ENCODE peak calls at places on chromosome 7, in eight cellular contexts. D is thoracic aorta, B is adrenal gland, L is dorsolateral prefrontal cortex, U is left lung, Q is A549, C is transverse colon, T is fibroblast of lung. M is an unnamed sample.
A peak's percentile ranks its signal among the peaks of the same experiment; 100 is the strongest.

GRCh38 chr7:117800406-117800805 is 72.8 kb downstream of the CTTNBP2 start:
- DNase-seq in D (no peak), B (no peak), L (no peak), U (no peak), Q (no peak), C (no peak), T (peak; percentile 7), M (no peak)

GRCh38 chr7:21912931-21913780 is 32.5 kb downstream of the CDCA7L start:
- DNase-seq in D (no peak), B (no peak), L (no peak), U (no peak), Q (no peak), C (no peak), T (no peak), M (no peak)

GRCh38 chr7:20797174-20798080 is 10.7 kb upstream of the SP8 start:
- DNase-seq in D (no peak), B (peak; percentile 8), L (no peak), U (no peak), Q (peak; percentile 38), C (no peak), T (no peak), M (no peak)

GRCh38 chr7:117123311-117123926 is 170.1 kb downstream of the ST7 start:
- DNase-seq in D (no peak), B (no peak), L (no peak), U (no peak), Q (no peak), C (no peak), T (peak; percentile 38), M (no peak)

GRCh38 chr7:65438593-65438992 is 64.9 kb downstream of the ZNF92 start:
- DNase-seq in D (no peak), B (peak; percentile 69), L (no peak), U (no peak), Q (no peak), C (no peak), T (peak; percentile 97), M (peak; percentile 83)

GRCh38 chr7:144391823-144392255 is 11.7 kb downstream of the NOBOX start:
- DNase-seq in D (no peak), B (peak; percentile 27), L (no peak), U (no peak), Q (peak; percentile 52), C (no peak), T (peak; percentile 37), M (peak; percentile 49)

GRCh38 chr7:155778349-155778748 is 33.9 kb downstream of the SHH start:
- DNase-seq in D (no peak), B (no peak), L (no peak), U (no peak), Q (no peak), C (no peak), T (no peak), M (no peak)

GRCh38 chr7:155665957-155666287 is 21.5 kb downstream of the RBM33 start:
- DNase-seq in D (no peak), B (no peak), L (no peak), U (no peak), Q (peak; percentile 32), C (no peak), T (peak; percentile 89), M (peak; percentile 50)

GRCh38 chr7:52944916-52945315 is 90.5 kb upstream of the POM121L12 start:
- DNase-seq in D (no peak), B (no peak), L (no peak), U (no peak), Q (peak; percentile 3), C (no peak), T (peak; percentile 64), M (peak; percentile 5)

GRCh38 chr7:19001854-19002253 is 115.6 kb downstream of the TWIST1 start:
- DNase-seq in D (no peak), B (no peak), L (no peak), U (no peak), Q (no peak), C (no peak), T (peak; percentile 41), M (no peak)

GRCh38 chr7:80934286-80934685 is 15.4 kb upstream of the SEMA3C start:
- DNase-seq in D (no peak), B (no peak), L (no peak), U (no peak), Q (no peak), C (no peak), T (peak; percentile 53), M (no peak)

DNA sequence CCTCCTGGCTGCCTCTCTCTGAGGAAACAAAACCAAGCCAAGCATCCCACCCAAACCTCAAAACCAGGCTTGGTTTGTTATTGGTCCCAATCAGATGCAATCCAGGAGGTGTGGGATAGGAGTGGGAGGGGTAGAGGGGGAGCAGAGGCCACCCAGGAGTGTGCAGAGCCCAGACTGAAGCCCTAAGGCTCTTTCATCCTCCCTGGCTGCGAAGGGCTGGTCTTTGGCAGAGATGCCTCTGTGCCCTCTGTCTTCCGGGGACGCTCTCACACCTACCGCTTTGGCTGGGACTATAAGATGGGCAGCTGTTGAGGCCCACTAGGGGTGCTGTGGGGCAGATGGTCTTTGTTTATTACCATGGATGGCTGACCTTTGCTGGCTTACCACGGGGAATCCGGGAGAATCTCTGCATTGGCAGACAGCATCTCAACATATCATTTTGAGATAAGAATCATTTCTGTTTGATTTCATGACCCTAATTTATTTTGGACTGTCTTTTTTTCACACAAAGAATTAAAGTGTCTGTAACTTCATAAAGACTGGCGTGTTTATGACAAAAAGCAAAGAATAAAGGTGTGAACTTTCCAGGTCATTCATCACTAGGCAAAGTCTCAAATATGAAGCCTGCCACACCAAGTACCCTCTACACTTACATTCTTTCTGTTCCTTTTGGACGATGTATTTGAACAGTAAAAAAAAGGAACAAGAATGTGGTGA is 6.5 kb upstream of the DENND2A start:
- DNase-seq in D (no peak), B (peak; percentile 41), L (peak; percentile 57), U (no peak), Q (peak; percentile 74), C (peak; percentile 37), T (no peak), M (peak; percentile 50)
- TF ChIP-seq CTCF in D (peak; percentile 33), B (peak; percentile 19), L (peak; percentile 35), U (peak; percentile 23), Q (peak; percentile 62), C (peak; percentile 35), T (peak; percentile 41), M (peak; percentile 58)

GRCh38 chr7:99199226-99199625 is 8.7 kb downstream of the KPNA7 start:
- DNase-seq in D (no peak), B (no peak), L (no peak), U (no peak), Q (no peak), C (no peak), T (no peak), M (no peak)

GRCh38 chr7:99196536-99197288 is 11.2 kb downstream of the KPNA7 start:
- DNase-seq in D (no peak), B (no peak), L (no peak), U (no peak), Q (peak; percentile 47), C (no peak), T (peak; percentile 63), M (peak; percentile 45)

GRCh38 chr7:99195867-99196266 is 12.0 kb downstream of the KPNA7 start:
- DNase-seq in D (no peak), B (no peak), L (no peak), U (no peak), Q (no peak), C (no peak), T (no peak), M (no peak)

GRCh38 chr7:99194301-99194700 is 13.6 kb downstream of the KPNA7 start:
- DNase-seq in D (no peak), B (no peak), L (no peak), U (no peak), Q (no peak), C (no peak), T (no peak), M (no peak)

GRCh38 chr7:99197498-99197897 is 10.4 kb downstream of the KPNA7 start:
- DNase-seq in D (no peak), B (no peak), L (no peak), U (no peak), Q (no peak), C (no peak), T (no peak), M (no peak)
- H3K27ac ChIP-seq in D (no peak overlapping the region), B (no peak overlapping the region), L (no peak overlapping the region), U (no peak overlapping the region), Q (no peak overlapping the region), C (no peak overlapping the region), T (no peak overlapping the region), M (no peak overlapping the region)

GRCh38 chr7:54680377-54681005 is 78.5 kb downstream of the SEC61G start:
- DNase-seq in D (no peak), B (no peak), L (no peak), U (no peak), Q (no peak), C (no peak), T (no peak), M (no peak)

GRCh38 chr7:54674891-54675290 is 84.1 kb downstream of the SEC61G start:
- DNase-seq in D (no peak), B (no peak), L (no peak), U (no peak), Q (no peak), C (no peak), T (no peak), M (no peak)

GRCh38 chr7:54679414-54679813 is 79.6 kb downstream of the SEC61G start:
- DNase-seq in D (no peak), B (no peak), L (no peak), U (no peak), Q (no peak), C (no peak), T (no peak), M (no peak)

GRCh38 chr7:54678763-54679396 is 80.1 kb downstream of the SEC61G start:
- DNase-seq in D (no peak), B (no peak), L (no peak), U (no peak), Q (peak; percentile 18), C (no peak), T (no peak), M (no peak)
- TF ChIP-seq CTCF in D (no peak), B (no peak), L (no peak), U (no peak), Q (no peak), C (no peak), T (no peak), M (no peak)

GRCh38 chr7:134016223-134016941 is 110.8 kb upstream of the LRGUK start:
- DNase-seq in D (no peak), B (peak; percentile 32), L (no peak), U (no peak), Q (peak; percentile 65), C (peak; percentile 16), T (peak; percentile 20), M (peak; percentile 34)

GRCh38 chr7:134016942-134017303 is 110.2 kb upstream of the LRGUK start:
- DNase-seq in D (no peak), B (no peak), L (no peak), U (no peak), Q (no peak), C (no peak), T (no peak), M (no peak)

GRCh38 chr7:134013249-134013648 is 113.9 kb upstream of the LRGUK start:
- DNase-seq in D (no peak), B (no peak), L (no peak), U (no peak), Q (no peak), C (no peak), T (no peak), M (no peak)

GRCh38 chr7:134018321-134018720 is 108.8 kb upstream of the LRGUK start:
- DNase-seq in D (no peak), B (no peak), L (no peak), U (no peak), Q (no peak), C (no peak), T (no peak), M (no peak)

GRCh38 chr7:134014935-134015334 is 112.2 kb upstream of the LRGUK start:
- DNase-seq in D (no peak), B (no peak), L (no peak), U (no peak), Q (no peak), C (no peak), T (no peak), M (no peak)
- H3K27ac ChIP-seq in D (no peak overlapping the region), B (no peak overlapping the region), L (no peak overlapping the region), U (no peak overlapping the region), Q (no peak overlapping the region), C (no peak overlapping the region), T (no peak overlapping the region), M (no peak overlapping the region)

GRCh38 chr7:131355917-131356777 is 28.5 kb downstream of the MKLN1 start:
- DNase-seq in D (no peak), B (peak; percentile 45), L (no peak), U (peak; percentile 41), Q (peak; percentile 42), C (peak; percentile 39), T (no peak), M (no peak)
- TF ChIP-seq CTCF in D (no peak), B (no peak), L (no peak), U (no peak), Q (no peak), C (no peak), T (no peak), M (no peak)

M was measured in RWPE1.